ENCODE peak calls at places on chromosome 1, in eight cellular contexts. U is CD8-positive, alpha-beta T cell; X is A549; I is right lobe of liver; T is transverse colon; P is CD8-positive, alpha-beta memory T cell; S is Karpas-422; D is thoracic aorta. N is an unnamed sample. For H3K4me1 and H3K9me3, the result is how much of the 10 kb centered on the place peaks cover.

GRCh38 chr1:64082459-64082858 is 121.0 kb upstream of the UBE2U start:
- DNase-seq in S (no peak), P (no peak), X (no peak), D (no peak), I (no peak), U (no peak), T (no peak), N (peak)

GRCh38 chr1:205570796-205571537 is 60.8 kb downstream of the ELK4 start:
- DNase-seq in T (peak), U (no peak), I (peak), S (no peak), X (no peak), D (no peak), P (no peak), N (no peak)

GRCh38 chr1:145926706-145927072 is 595 bp downstream of the RBM8A start:
- DNase-seq in T (no peak), I (no peak), S (no peak), X (no peak), D (no peak), U (no peak), P (no peak), N (no peak)

GRCh38 chr1:8274396-8274795 is 43.5 kb upstream of the SLC45A1 start:
- DNase-seq in P (no peak), U (no peak), T (no peak), D (no peak), X (no peak), S (no peak), I (no peak), N (no peak)

GRCh38 chr1:100734716-100735115 is 15.2 kb downstream of the VCAM1 start:
- DNase-seq in T (no peak), S (no peak), U (no peak), P (no peak), X (no peak), D (no peak), I (no peak), N (no peak)

GRCh38 chr1:166136699-166137401 is 30.0 kb downstream of the FAM78B start:
- DNase-seq in U (no peak), D (no peak), T (no peak), S (no peak), P (no peak), I (no peak), X (no peak), N (no peak)

GRCh38 chr1:109806733-109807397 is 43.1 kb upstream of the EPS8L3 start:
- DNase-seq in X (no peak), S (no peak), P (no peak), D (no peak), I (peak), U (no peak), T (no peak), N (peak)

GRCh38 chr1:202590975-202591411 is 119.3 kb downstream of the SYT2 start:
- DNase-seq in T (no peak), D (no peak), S (no peak), I (no peak), P (no peak), X (no peak), U (no peak), N (no peak)

GRCh38 chr1:62423580-62424242 is 13.1 kb upstream of the USP1 start:
- DNase-seq in X (no peak), S (no peak), D (no peak), U (no peak), P (no peak), T (peak), I (no peak), N (no peak)

GRCh38 chr1:28056129-28056925 is 32.1 kb downstream of the EYA3 start:
- DNase-seq in D (no peak), S (no peak), P (peak), X (no peak), I (no peak), T (no peak), U (peak), N (no peak)

GRCh38 chr1:107404756-107405155 is 263.9 kb downstream of the NTNG1 start:
- DNase-seq in U (no peak), T (no peak), I (no peak), P (no peak), X (no peak), D (no peak), S (no peak), N (no peak)

GRCh38 chr1:234554478-234555311 is 55.3 kb downstream of the IRF2BP2 start:
- DNase-seq in S (no peak), I (no peak), X (no peak), P (no peak), D (no peak), U (no peak), T (no peak), N (peak)

GRCh38 chr1:213103377-213104306 is 52.6 kb downstream of the RPS6KC1 start:
- DNase-seq in X (no peak), U (no peak), P (no peak), D (no peak), T (no peak), S (no peak), I (no peak), N (no peak)

GRCh38 chr1:6581561-6582305 is 1.9 kb downstream of the ZBTB48 start:
- DNase-seq in P (no peak), X (no peak), U (no peak), D (no peak), S (no peak), T (peak), I (no peak), N (no peak)
- H3K4me1 ChIP-seq in P (under half), X (under half), U (under half), D (under half), S (under half), T (under half), I (under half), N (under half)

GRCh38 chr1:4702464-4702863 is 48.1 kb downstream of the AJAP1 start:
- DNase-seq in D (no peak), X (no peak), T (no peak), S (no peak), U (no peak), P (no peak), I (no peak), N (no peak)
- H3K9me3 ChIP-seq in D (under half), X (under half), T (under half), S (under half), U (under half), P (under half), I (under half), N (under half)

GRCh38 chr1:216450252-216450651 is 27.0 kb upstream of the USH2A start:
- DNase-seq in S (no peak), I (no peak), X (no peak), D (no peak), P (no peak), T (no peak), U (no peak), N (no peak)

GRCh38 chr1:216453777-216454176 is 30.5 kb upstream of the USH2A start:
- DNase-seq in I (no peak), U (no peak), P (no peak), D (no peak), S (no peak), T (no peak), X (no peak), N (no peak)

GRCh38 chr1:216447898-216448568 is 24.8 kb upstream of the USH2A start:
- DNase-seq in X (no peak), U (no peak), S (no peak), I (no peak), P (no peak), D (no peak), T (no peak), N (no peak)
- H3K4me1 ChIP-seq in X (under half), U (under half), S (under half), I (under half), P (under half), D (under half), T (under half), N (under half)

GRCh38 chr1:2909797-2910196 is 108.3 kb upstream of the TTC34 start:
- DNase-seq in I (no peak), X (no peak), S (no peak), D (no peak), T (no peak), U (no peak), P (no peak), N (no peak)

GRCh38 chr1:2907051-2907450 is 105.6 kb upstream of the TTC34 start:
- DNase-seq in T (no peak), U (no peak), S (no peak), D (no peak), I (no peak), X (no peak), P (no peak), N (no peak)

GRCh38 chr1:2908081-2908480 is 106.6 kb upstream of the TTC34 start:
- DNase-seq in D (no peak), P (no peak), X (no peak), U (no peak), S (no peak), I (no peak), T (no peak), N (no peak)

GRCh38 chr1:2910211-2910610 is 108.7 kb upstream of the TTC34 start:
- DNase-seq in D (no peak), I (no peak), P (no peak), X (no peak), T (no peak), U (no peak), S (no peak), N (no peak)

DNA sequence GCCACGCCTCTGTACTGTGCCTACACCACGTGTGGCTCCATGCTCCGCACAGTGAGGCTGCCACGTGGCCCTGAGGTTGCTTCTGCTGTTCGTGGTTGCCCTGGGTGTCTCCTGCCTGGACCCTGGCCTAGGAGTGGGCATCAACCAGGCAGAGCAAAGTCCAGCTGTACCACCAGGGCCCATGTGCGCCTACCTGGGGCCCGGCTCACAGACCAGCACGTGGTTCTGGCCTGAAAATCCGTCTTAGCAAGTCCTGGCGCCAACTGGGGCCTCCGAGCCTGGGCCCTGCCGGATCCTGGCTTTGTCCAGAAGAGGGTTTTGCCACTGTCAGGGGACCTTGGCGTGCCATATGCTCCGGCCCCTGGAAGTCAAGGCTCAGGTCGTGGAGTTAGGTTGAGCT is 107.1 kb upstream of the TTC34 start:
- DNase-seq in D (no peak), S (no peak), T (no peak), I (no peak), X (no peak), P (no peak), U (no peak), N (no peak)
- H3K9me3 ChIP-seq in D (under half), S (under half), T (under half), I (under half), X (under half), P (under half), U (under half), N (under half)